ENCODE peak calls at places on chromosomes 16 and 17, in four cellular contexts. One of them, this sample, is unnamed.
A peak's percentile ranks its signal among the peaks of the same experiment; 100 is the strongest.

GRCh38 chr16:15641753-15642556 is 999 bp downstream of the MARF1 start:
- DNase-seq in Peyer's patch: no peak
- DNase-seq in uterus: no peak
- DNase-seq in CD4-positive, CD25-positive, alpha-beta regulatory T cell: no peak
- DNase-seq in this sample: no peak

GRCh38 chr16:85611455-85612190 is 1.5 kb upstream of the GSE1 start:
- DNase-seq in Peyer's patch: peak; percentile 83
- DNase-seq in uterus: peak; percentile 76
- DNase-seq in CD4-positive, CD25-positive, alpha-beta regulatory T cell: peak; percentile 20
- DNase-seq in this sample: peak; percentile 89

GRCh38 chr17:50881182-50881581 is 15.0 kb upstream of the TOB1 start:
- DNase-seq in Peyer's patch: no peak
- DNase-seq in uterus: no peak
- DNase-seq in CD4-positive, CD25-positive, alpha-beta regulatory T cell: no peak
- DNase-seq in this sample: no peak

GRCh38 chr17:75683467-75684041 is 16.4 kb downstream of the SAP30BP start:
- DNase-seq in Peyer's patch: peak; percentile 84
- DNase-seq in uterus: no peak
- DNase-seq in CD4-positive, CD25-positive, alpha-beta regulatory T cell: no peak
- DNase-seq in this sample: no peak

GRCh38 chr16:66406534-66407368 is 20.3 kb upstream of the BEAN1 start:
- DNase-seq in Peyer's patch: peak; percentile 94
- DNase-seq in uterus: peak; percentile 84
- DNase-seq in CD4-positive, CD25-positive, alpha-beta regulatory T cell: peak; percentile 75
- DNase-seq in this sample: peak; percentile 87

GRCh38 chr16:19883296-19883951 is 1.2 kb downstream of the GPRC5B start:
- DNase-seq in Peyer's patch: no peak
- DNase-seq in uterus: peak; percentile 31
- DNase-seq in CD4-positive, CD25-positive, alpha-beta regulatory T cell: no peak
- DNase-seq in this sample: no peak

GRCh38 chr17:14373587-14374259 is 72.8 kb downstream of the HS3ST3B1 start:
- DNase-seq in Peyer's patch: no peak
- DNase-seq in uterus: no peak
- DNase-seq in CD4-positive, CD25-positive, alpha-beta regulatory T cell: no peak
- DNase-seq in this sample: no peak

GRCh38 chr16:87057291-87057881 is 259.8 kb downstream of the C16orf95 start:
- DNase-seq in Peyer's patch: no peak
- DNase-seq in uterus: no peak
- DNase-seq in CD4-positive, CD25-positive, alpha-beta regulatory T cell: no peak
- DNase-seq in this sample: no peak

GRCh38 chr16:85844786-85845185 is 45.3 kb downstream of the COX4I1 start:
- DNase-seq in Peyer's patch: no peak
- DNase-seq in uterus: no peak
- DNase-seq in CD4-positive, CD25-positive, alpha-beta regulatory T cell: no peak
- DNase-seq in this sample: no peak

GRCh38 chr17:48074322-48075054 is 26.3 kb downstream of the NFE2L1 start:
- DNase-seq in Peyer's patch: peak; percentile 94
- DNase-seq in uterus: peak; percentile 87
- DNase-seq in CD4-positive, CD25-positive, alpha-beta regulatory T cell: peak; percentile 68
- DNase-seq in this sample: peak; percentile 65

GRCh38 chr16:84955427-84955826 is 55.9 kb downstream of the ZDHHC7 start:
- DNase-seq in Peyer's patch: no peak
- DNase-seq in uterus: no peak
- DNase-seq in CD4-positive, CD25-positive, alpha-beta regulatory T cell: no peak
- DNase-seq in this sample: no peak

GRCh38 chr16:30786936-30787612 is at the start of gene ZNF629:
- DNase-seq in Peyer's patch: peak; percentile 77
- DNase-seq in uterus: peak; percentile 71
- DNase-seq in CD4-positive, CD25-positive, alpha-beta regulatory T cell: no peak
- DNase-seq in this sample: peak; percentile 75

GRCh38 chr16:64712027-64712426 is 409.8 kb downstream of the CDH11 start:
- DNase-seq in Peyer's patch: no peak
- DNase-seq in uterus: no peak
- DNase-seq in CD4-positive, CD25-positive, alpha-beta regulatory T cell: no peak
- DNase-seq in this sample: no peak

GRCh38 chr16:64718481-64718880 is 403.4 kb downstream of the CDH11 start:
- DNase-seq in Peyer's patch: no peak
- DNase-seq in uterus: no peak
- DNase-seq in CD4-positive, CD25-positive, alpha-beta regulatory T cell: no peak
- DNase-seq in this sample: no peak

GRCh38 chr16:64715624-64716023 is 406.2 kb downstream of the CDH11 start:
- DNase-seq in Peyer's patch: no peak
- DNase-seq in uterus: no peak
- DNase-seq in CD4-positive, CD25-positive, alpha-beta regulatory T cell: no peak
- DNase-seq in this sample: no peak

DNA sequence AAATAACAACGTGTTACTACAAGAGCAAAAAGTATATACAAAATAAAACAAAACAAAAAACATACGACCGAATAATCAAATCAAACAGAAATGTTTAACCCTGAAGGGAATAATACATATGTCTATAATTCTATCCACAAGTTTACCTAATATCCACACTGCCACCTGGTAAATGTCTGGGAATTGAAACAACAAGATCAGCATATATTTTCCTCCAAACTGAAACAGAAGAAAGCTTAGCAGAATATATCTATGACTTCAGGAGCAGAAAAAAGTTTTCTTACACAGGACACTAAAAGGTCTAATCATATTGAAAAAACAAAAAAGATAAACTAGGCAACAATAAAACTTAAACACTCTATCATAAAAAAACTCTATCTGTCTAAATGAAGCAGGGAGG is 404.0 kb downstream of the CDH11 start:
- DNase-seq in Peyer's patch: no peak
- DNase-seq in uterus: no peak
- DNase-seq in CD4-positive, CD25-positive, alpha-beta regulatory T cell: no peak
- DNase-seq in this sample: no peak
- H3K9me3 ChIP-seq in Peyer's patch: no peaks in the 10 kb centered on the region
- H3K9me3 ChIP-seq in uterus: no peaks in the 10 kb centered on the region
- H3K9me3 ChIP-seq in CD4-positive, CD25-positive, alpha-beta regulatory T cell: peaks cover 19% of the 10 kb centered on the region
- H3K9me3 ChIP-seq in this sample: no peaks in the 10 kb centered on the region

DNA sequence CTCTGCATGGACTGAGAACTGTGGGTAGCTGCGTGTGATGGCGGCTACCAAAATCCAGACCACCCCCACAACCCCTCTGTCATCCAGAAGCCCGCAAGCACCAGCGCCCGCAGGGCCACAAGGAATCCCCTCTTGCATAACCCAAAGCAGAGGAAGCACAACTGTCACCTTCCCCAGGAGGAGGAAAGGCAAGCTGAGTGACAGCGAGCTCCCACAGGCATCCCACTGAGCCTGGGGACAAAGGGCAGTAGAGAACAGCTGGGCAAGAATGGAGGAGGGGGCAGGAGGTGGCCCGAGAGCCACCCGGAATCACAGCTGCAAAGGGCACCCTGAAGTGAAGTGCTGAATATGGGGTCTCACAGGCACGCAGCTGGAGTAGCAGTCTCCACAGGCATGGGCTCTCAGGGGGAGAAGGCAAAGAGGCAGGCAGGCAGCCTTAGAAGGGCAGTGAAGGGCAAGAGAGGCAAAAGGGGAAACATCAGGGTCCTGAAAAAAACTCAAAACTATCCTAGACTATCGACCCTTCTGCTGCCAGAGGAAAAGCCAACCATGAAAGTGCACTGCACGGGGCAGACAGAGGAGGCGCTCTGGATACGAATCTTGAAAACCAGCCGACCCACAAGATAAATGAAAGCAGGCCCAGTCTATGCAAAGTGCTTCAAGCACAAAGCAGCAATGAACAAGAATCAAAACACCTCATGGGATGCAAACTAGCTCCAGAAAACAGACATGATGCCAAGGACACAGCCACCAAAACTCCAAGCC is 17.1 kb downstream of the USP36 start:
- DNase-seq in Peyer's patch: no peak
- DNase-seq in uterus: no peak
- DNase-seq in CD4-positive, CD25-positive, alpha-beta regulatory T cell: no peak
- DNase-seq in this sample: no peak
- H3K36me3 ChIP-seq in Peyer's patch: peaks cover 94% of the 10 kb centered on the region
- H3K36me3 ChIP-seq in uterus: no peaks in the 10 kb centered on the region
- H3K36me3 ChIP-seq in CD4-positive, CD25-positive, alpha-beta regulatory T cell: peaks cover 87% of the 10 kb centered on the region
- H3K36me3 ChIP-seq in this sample: peaks cover 100% of the 10 kb centered on the region

GRCh38 chr16:5616841-5617240 is 519.2 kb upstream of the EEF2KMT start:
- DNase-seq in Peyer's patch: no peak
- DNase-seq in uterus: no peak
- DNase-seq in CD4-positive, CD25-positive, alpha-beta regulatory T cell: no peak
- DNase-seq in this sample: no peak

GRCh38 chr16:5619314-5619713 is 521.7 kb upstream of the EEF2KMT start:
- DNase-seq in Peyer's patch: no peak
- DNase-seq in uterus: no peak
- DNase-seq in CD4-positive, CD25-positive, alpha-beta regulatory T cell: no peak
- DNase-seq in this sample: no peak

GRCh38 chr16:5621826-5622225 is 524.2 kb upstream of the EEF2KMT start:
- DNase-seq in Peyer's patch: no peak
- DNase-seq in uterus: no peak
- DNase-seq in CD4-positive, CD25-positive, alpha-beta regulatory T cell: no peak
- DNase-seq in this sample: no peak

DNA sequence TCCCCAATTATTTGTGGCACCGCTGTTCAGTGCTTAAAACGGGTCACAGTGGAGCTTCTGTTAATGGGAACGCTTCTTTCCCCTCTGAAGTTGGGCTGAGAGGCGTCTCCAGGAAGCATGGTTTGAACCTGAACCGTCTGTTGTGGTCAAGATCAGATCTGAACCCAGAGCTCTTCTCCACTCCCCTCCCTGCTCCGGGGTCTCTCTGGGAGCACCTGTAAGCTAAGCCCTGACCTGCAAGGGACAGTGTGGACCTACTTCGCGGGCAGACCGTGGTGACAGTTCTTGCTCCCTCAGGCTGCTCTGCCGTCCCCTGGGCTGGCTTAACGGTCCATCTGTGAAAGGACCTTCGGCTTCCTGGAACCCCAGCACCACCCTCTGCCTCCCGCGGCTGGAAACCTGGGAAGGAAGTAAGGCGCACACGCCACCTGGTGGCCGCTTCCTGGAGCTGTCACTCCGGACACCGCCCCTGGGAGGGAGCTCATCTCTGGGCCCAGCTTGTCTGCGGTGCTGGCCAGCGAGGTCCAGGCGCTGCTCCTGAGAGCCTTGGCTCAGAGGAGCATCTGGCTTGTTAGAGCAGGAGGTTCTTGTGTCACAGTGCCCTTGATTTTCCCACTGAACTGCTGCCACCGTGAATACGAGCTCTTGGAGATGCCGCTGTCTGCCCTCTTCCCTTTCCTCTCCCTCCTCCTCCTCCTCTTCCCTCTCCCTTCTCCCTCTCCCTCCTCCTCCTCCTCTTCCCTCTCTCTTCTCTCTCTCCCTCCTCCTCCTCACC is 518.5 kb upstream of the EEF2KMT start:
- DNase-seq in Peyer's patch: peak; percentile 64
- DNase-seq in uterus: no peak
- DNase-seq in CD4-positive, CD25-positive, alpha-beta regulatory T cell: no peak
- DNase-seq in this sample: peak; percentile 60
- H3K4me3 ChIP-seq in Peyer's patch: no peak overlapping the region
- H3K4me3 ChIP-seq in uterus: no peak overlapping the region
- H3K4me3 ChIP-seq in CD4-positive, CD25-positive, alpha-beta regulatory T cell: no peak overlapping the region
- H3K4me3 ChIP-seq in this sample: no peak overlapping the region

GRCh38 chr16:3317315-3317999 is 12.2 kb downstream of the ZNF75A start:
- DNase-seq in Peyer's patch: no peak
- DNase-seq in uterus: no peak
- DNase-seq in CD4-positive, CD25-positive, alpha-beta regulatory T cell: no peak
- DNase-seq in this sample: no peak

GRCh38 chr16:3327514-3327913 is 22.2 kb downstream of the ZNF75A start:
- DNase-seq in Peyer's patch: no peak
- DNase-seq in uterus: no peak
- DNase-seq in CD4-positive, CD25-positive, alpha-beta regulatory T cell: no peak
- DNase-seq in this sample: no peak

DNA sequence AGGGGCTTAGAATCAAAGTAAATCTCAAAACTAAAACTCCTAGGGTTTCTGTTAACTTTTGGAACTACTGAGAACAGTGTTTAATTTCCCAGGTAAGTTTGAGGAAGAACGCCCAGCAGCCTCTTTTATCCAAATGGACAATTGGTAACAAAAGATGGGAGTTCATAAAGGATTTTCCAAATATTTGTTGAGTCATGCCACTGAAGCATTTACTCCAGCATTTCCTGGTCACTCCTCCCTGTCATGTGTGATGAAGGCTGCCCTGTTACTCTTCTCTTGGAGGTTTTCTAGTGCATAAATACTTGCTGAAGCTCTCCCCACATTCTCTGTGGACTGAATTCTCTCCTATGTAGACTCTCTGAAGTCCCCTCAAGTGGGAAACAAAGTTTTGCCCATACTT is 16.5 kb downstream of the ZNF75A start:
- DNase-seq in Peyer's patch: no peak
- DNase-seq in uterus: no peak
- DNase-seq in CD4-positive, CD25-positive, alpha-beta regulatory T cell: no peak
- DNase-seq in this sample: no peak
- H3K9me3 ChIP-seq in Peyer's patch: no peaks in the 10 kb centered on the region
- H3K9me3 ChIP-seq in uterus: peaks cover 44% of the 10 kb centered on the region
- H3K9me3 ChIP-seq in CD4-positive, CD25-positive, alpha-beta regulatory T cell: peaks cover 81% of the 10 kb centered on the region
- H3K9me3 ChIP-seq in this sample: peaks cover 83% of the 10 kb centered on the region

DNA sequence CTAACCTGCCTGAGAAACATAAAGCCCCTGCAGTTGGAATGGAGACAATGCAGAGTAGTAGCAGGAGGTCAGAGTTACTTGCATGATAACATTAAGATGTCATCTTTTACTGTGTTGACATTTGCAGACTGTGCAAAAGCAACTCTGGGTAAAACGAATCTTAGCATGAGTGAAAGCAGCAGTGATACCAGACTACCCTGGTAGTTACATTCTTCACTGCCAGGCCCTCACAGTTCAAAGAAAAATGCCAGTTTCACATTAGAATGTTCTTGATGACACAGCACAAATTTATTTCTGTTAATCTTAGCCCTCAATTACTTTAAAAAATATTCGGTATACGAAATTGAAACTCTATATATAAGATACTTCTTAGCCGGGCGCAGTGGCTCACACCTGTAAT is 12.2 kb downstream of the MPHOSPH6 start:
- DNase-seq in Peyer's patch: no peak
- DNase-seq in uterus: no peak
- DNase-seq in CD4-positive, CD25-positive, alpha-beta regulatory T cell: no peak
- DNase-seq in this sample: no peak
- H3K36me3 ChIP-seq in Peyer's patch: peaks cover 29% of the 10 kb centered on the region
- H3K36me3 ChIP-seq in uterus: no peaks in the 10 kb centered on the region
- H3K36me3 ChIP-seq in CD4-positive, CD25-positive, alpha-beta regulatory T cell: peaks cover 32% of the 10 kb centered on the region
- H3K36me3 ChIP-seq in this sample: peaks cover 34% of the 10 kb centered on the region

DNA sequence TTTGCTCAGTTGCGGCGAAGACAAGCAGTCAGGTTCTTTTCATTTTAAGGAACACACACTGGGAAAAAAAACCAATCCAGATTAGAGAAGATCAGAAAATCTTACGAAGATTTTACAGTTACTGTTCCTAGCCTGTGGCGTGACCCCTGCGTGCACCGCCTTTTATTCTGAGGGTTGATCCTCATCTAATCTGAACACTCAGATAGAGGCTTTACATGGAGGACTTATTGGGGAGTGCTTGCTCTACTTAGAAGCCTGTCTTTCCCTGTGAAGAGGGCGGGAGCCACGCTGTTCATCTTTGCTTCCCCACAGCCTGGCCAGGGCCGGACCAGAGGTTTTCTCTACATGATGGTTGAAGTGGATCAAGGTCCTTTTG is 1.4 kb downstream of the TBC1D24 start:
- DNase-seq in Peyer's patch: no peak
- DNase-seq in uterus: no peak
- DNase-seq in CD4-positive, CD25-positive, alpha-beta regulatory T cell: no peak
- DNase-seq in this sample: no peak
- H3K4me3 ChIP-seq in Peyer's patch: no peak overlapping the region
- H3K4me3 ChIP-seq in uterus: no peak overlapping the region
- H3K4me3 ChIP-seq in CD4-positive, CD25-positive, alpha-beta regulatory T cell: no peak overlapping the region
- H3K4me3 ChIP-seq in this sample: peak overlapping the region; percentile 84

DNA sequence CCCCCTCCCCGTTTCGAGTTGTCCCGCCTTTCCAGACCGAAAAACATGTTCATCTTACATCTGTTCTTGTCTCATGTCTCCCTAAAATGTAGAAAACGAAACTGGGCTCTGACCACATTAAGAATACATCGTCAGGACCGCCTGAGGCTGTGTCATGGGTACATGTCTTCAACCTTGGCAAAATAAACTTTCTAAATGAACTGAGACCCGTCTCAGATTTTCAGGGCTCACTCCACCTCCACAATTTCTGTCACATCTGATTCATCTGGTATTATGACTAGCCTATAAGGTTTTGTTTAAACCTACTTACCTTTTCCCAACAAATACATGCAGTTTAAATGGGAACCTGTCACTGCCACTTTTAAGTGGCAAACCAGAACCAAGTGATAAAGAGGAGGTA is 621 bp downstream of the SDR42E1 start:
- DNase-seq in Peyer's patch: no peak
- DNase-seq in uterus: no peak
- DNase-seq in CD4-positive, CD25-positive, alpha-beta regulatory T cell: no peak
- DNase-seq in this sample: no peak
- H3K9me3 ChIP-seq in Peyer's patch: no peaks in the 10 kb centered on the region
- H3K9me3 ChIP-seq in uterus: no peaks in the 10 kb centered on the region
- H3K9me3 ChIP-seq in CD4-positive, CD25-positive, alpha-beta regulatory T cell: peaks cover 9% of the 10 kb centered on the region
- H3K9me3 ChIP-seq in this sample: peaks cover 8% of the 10 kb centered on the region